ENCODE peak calls at places on chromosomes 6 and 20, in nine cellular contexts. One of them, this sample, is unnamed.

GRCh38 chr6:1324926-1325325 is 13.0 kb downstream of the FOXQ1 start:
- DNase-seq in epithelial cell of esophagus: no peak
- DNase-seq in breast epithelium: no peak
- DNase-seq in AG04449: no peak
- DNase-seq in stimulated activated CD8-positive, alpha-beta memory T cell treated with anti-CD3 and anti-CD28 coated beads, Interleukin-4, amount 100 ng/mL, for 1 hour: no peak
- DNase-seq in esophagus squamous epithelium: no peak
- DNase-seq in HFF-Myc: no peak
- DNase-seq in cardiac muscle cell: no peak
- DNase-seq in H4: no peak
- DNase-seq in this sample: no peak

GRCh38 chr20:5481872-5482271 is 165.1 kb upstream of the PROKR2 start:
- DNase-seq in epithelial cell of esophagus: no peak
- DNase-seq in stimulated activated CD8-positive, alpha-beta memory T cell treated with anti-CD3 and anti-CD28 coated beads, Interleukin-4, amount 100 ng/mL, for 1 hour: no peak
- DNase-seq in H4: no peak
- DNase-seq in AG04449: no peak
- DNase-seq in breast epithelium: no peak
- DNase-seq in esophagus squamous epithelium: no peak
- DNase-seq in cardiac muscle cell: no peak
- DNase-seq in HFF-Myc: no peak
- DNase-seq in this sample: no peak

GRCh38 chr6:42564496-42564890 is 664 bp downstream of the UBR2 start:
- DNase-seq in AG04449: no peak
- DNase-seq in stimulated activated CD8-positive, alpha-beta memory T cell treated with anti-CD3 and anti-CD28 coated beads, Interleukin-4, amount 100 ng/mL, for 1 hour: no peak
- DNase-seq in HFF-Myc: no peak
- DNase-seq in breast epithelium: no peak
- DNase-seq in H4: peak; percentile 37
- DNase-seq in epithelial cell of esophagus: no peak
- DNase-seq in esophagus squamous epithelium: no peak
- DNase-seq in cardiac muscle cell: no peak
- DNase-seq in this sample: no peak

GRCh38 chr6:18323935-18324707 is 59.8 kb upstream of the DEK start:
- DNase-seq in AG04449: no peak
- DNase-seq in breast epithelium: no peak
- DNase-seq in epithelial cell of esophagus: peak; percentile 63
- DNase-seq in HFF-Myc: no peak
- DNase-seq in esophagus squamous epithelium: no peak
- DNase-seq in H4: peak; percentile 24
- DNase-seq in stimulated activated CD8-positive, alpha-beta memory T cell treated with anti-CD3 and anti-CD28 coated beads, Interleukin-4, amount 100 ng/mL, for 1 hour: no peak
- DNase-seq in cardiac muscle cell: peak; percentile 72
- DNase-seq in this sample: peak; percentile 62

GRCh38 chr6:34730006-34730405 is 27.3 kb upstream of the SNRPC start:
- DNase-seq in esophagus squamous epithelium: no peak
- DNase-seq in stimulated activated CD8-positive, alpha-beta memory T cell treated with anti-CD3 and anti-CD28 coated beads, Interleukin-4, amount 100 ng/mL, for 1 hour: no peak
- DNase-seq in cardiac muscle cell: no peak
- DNase-seq in AG04449: no peak
- DNase-seq in HFF-Myc: no peak
- DNase-seq in H4: peak; percentile 20
- DNase-seq in epithelial cell of esophagus: no peak
- DNase-seq in breast epithelium: no peak
- DNase-seq in this sample: no peak

GRCh38 chr6:152112503-152113261 is 305.2 kb downstream of the ESR1 start:
- DNase-seq in epithelial cell of esophagus: no peak
- DNase-seq in cardiac muscle cell: no peak
- DNase-seq in esophagus squamous epithelium: no peak
- DNase-seq in AG04449: no peak
- DNase-seq in stimulated activated CD8-positive, alpha-beta memory T cell treated with anti-CD3 and anti-CD28 coated beads, Interleukin-4, amount 100 ng/mL, for 1 hour: no peak
- DNase-seq in breast epithelium: peak; percentile 53
- DNase-seq in H4: no peak
- DNase-seq in HFF-Myc: no peak
- DNase-seq in this sample: no peak

GRCh38 chr6:33249732-33250625 is 21.7 kb downstream of the VPS52 start:
- DNase-seq in HFF-Myc: no peak
- DNase-seq in epithelial cell of esophagus: peak; percentile 94
- DNase-seq in esophagus squamous epithelium: no peak
- DNase-seq in AG04449: peak; percentile 58
- DNase-seq in breast epithelium: no peak
- DNase-seq in stimulated activated CD8-positive, alpha-beta memory T cell treated with anti-CD3 and anti-CD28 coated beads, Interleukin-4, amount 100 ng/mL, for 1 hour: no peak
- DNase-seq in H4: peak; percentile 32
- DNase-seq in cardiac muscle cell: no peak
- DNase-seq in this sample: peak; percentile 64

GRCh38 chr6:22470454-22471368 is 98.7 kb upstream of the HDGFL1 start:
- DNase-seq in breast epithelium: peak; percentile 57
- DNase-seq in AG04449: no peak
- DNase-seq in epithelial cell of esophagus: peak; percentile 66
- DNase-seq in cardiac muscle cell: peak; percentile 24
- DNase-seq in HFF-Myc: peak; percentile 15
- DNase-seq in esophagus squamous epithelium: no peak
- DNase-seq in stimulated activated CD8-positive, alpha-beta memory T cell treated with anti-CD3 and anti-CD28 coated beads, Interleukin-4, amount 100 ng/mL, for 1 hour: no peak
- DNase-seq in H4: peak; percentile 46
- DNase-seq in this sample: peak; percentile 70

GRCh38 chr6:85561750-85562357 is 31.8 kb downstream of the SNX14 start:
- DNase-seq in esophagus squamous epithelium: no peak
- DNase-seq in cardiac muscle cell: no peak
- DNase-seq in breast epithelium: no peak
- DNase-seq in AG04449: no peak
- DNase-seq in HFF-Myc: no peak
- DNase-seq in H4: no peak
- DNase-seq in stimulated activated CD8-positive, alpha-beta memory T cell treated with anti-CD3 and anti-CD28 coated beads, Interleukin-4, amount 100 ng/mL, for 1 hour: no peak
- DNase-seq in epithelial cell of esophagus: peak; percentile 76
- DNase-seq in this sample: no peak